ENCODE peak calls at places on chromosome 18, in six cellular contexts. A is left lung, D is GM13977, P is neural crest cell, O is cardiac fibroblast, T is RWPE1. E is an unnamed sample.

GRCh38 chr18:50928551-50928950 is 39.3 kb upstream of the ELAC1 start:
- DNase-seq in O (no peak), T (no peak), A (no peak), P (no peak), D (no peak), E (no peak)

GRCh38 chr18:31217038-31217437 is 54.4 kb upstream of the DSC1 start:
- DNase-seq in A (no peak), T (no peak), P (no peak), D (no peak), O (no peak), E (no peak)

GRCh38 chr18:61738488-61738887 is 154.3 kb downstream of the RNF152 start:
- DNase-seq in O (peak; percentile 49), A (no peak), T (no peak), P (no peak), D (no peak), E (no peak)

GRCh38 chr18:14978962-14979535 is 231.1 kb downstream of the ANKRD30B start:
- DNase-seq in D (no peak), P (no peak), O (no peak), T (no peak), A (no peak), E (no peak)

GRCh38 chr18:78993014-78993926 is 13.7 kb downstream of the SALL3 start:
- DNase-seq in P (no peak), T (no peak), D (no peak), A (no peak), O (no peak), E (no peak)

GRCh38 chr18:33578371-33579146 is 540 bp downstream of the ASXL3 start:
- DNase-seq in O (no peak), P (peak; percentile 25), T (no peak), A (no peak), D (peak; percentile 62), E (peak; percentile 64)

GRCh38 chr18:2884706-2885285 is 38.0 kb downstream of the EMILIN2 start:
- DNase-seq in D (no peak), T (no peak), O (no peak), A (no peak), P (no peak), E (no peak)

GRCh38 chr18:8969639-8970378 is 132.7 kb upstream of the NDUFV2 start:
- DNase-seq in D (no peak), A (no peak), P (no peak), O (no peak), T (no peak), E (no peak)

GRCh38 chr18:59328683-59329082 is 10.2 kb upstream of the CPLX4 start:
- DNase-seq in A (no peak), P (no peak), T (no peak), D (no peak), O (no peak), E (no peak)

GRCh38 chr18:46518438-46518837 is 138.6 kb downstream of the LOXHD1 start:
- DNase-seq in D (no peak), A (no peak), T (peak; percentile 7), P (no peak), O (no peak), E (no peak)

GRCh38 chr18:79690586-79691482 is 11.2 kb downstream of the CTDP1 start:
- DNase-seq in P (no peak), A (no peak), D (no peak), T (no peak), O (no peak), E (peak; percentile 27)

GRCh38 chr18:27787543-27787942 is 389.4 kb downstream of the CDH2 start:
- DNase-seq in A (no peak), O (no peak), P (no peak), D (no peak), T (no peak), E (no peak)

GRCh38 chr18:11866764-11867163 is 15.6 kb downstream of the CHMP1B start:
- DNase-seq in P (no peak), D (no peak), O (no peak), T (no peak), A (no peak), E (no peak)

GRCh38 chr18:75691483-75691882 is 264.0 kb upstream of the SMIM21 start:
- DNase-seq in A (no peak), O (no peak), D (no peak), P (no peak), T (no peak), E (no peak)
- TF ChIP-seq CTCF in A (no peak), O (no peak), D (no peak), P (peak; percentile 22), T (no peak), E (no peak)

GRCh38 chr18:77141401-77142118 is 9.0 kb upstream of the MBP start:
- DNase-seq in T (no peak), P (no peak), D (no peak), O (no peak), A (peak; percentile 32), E (no peak)
- TF ChIP-seq CTCF in T (no peak), P (peak; percentile 37), D (peak; percentile 21), O (peak; percentile 31), A (no peak), E (no peak)

GRCh38 chr18:54360406-54360805 is 2.7 kb downstream of the C18orf54 start:
- DNase-seq in T (no peak), D (no peak), P (no peak), A (no peak), O (peak; percentile 26), E (no peak)

GRCh38 chr18:54359233-54359632 is 1.5 kb downstream of the C18orf54 start:
- DNase-seq in T (no peak), D (no peak), A (no peak), O (peak; percentile 11), P (no peak), E (no peak)

GRCh38 chr18:54357082-54357659 is 487 bp downstream of the STARD6 start:
- DNase-seq in O (peak; percentile 2), A (no peak), D (peak; percentile 28), T (peak; percentile 5), P (no peak), E (no peak)

GRCh38 chr18:54358495-54358793 is 738 bp downstream of the C18orf54 start:
- DNase-seq in A (peak; percentile 33), P (no peak), D (no peak), T (no peak), O (peak; percentile 29), E (no peak)

DNA sequence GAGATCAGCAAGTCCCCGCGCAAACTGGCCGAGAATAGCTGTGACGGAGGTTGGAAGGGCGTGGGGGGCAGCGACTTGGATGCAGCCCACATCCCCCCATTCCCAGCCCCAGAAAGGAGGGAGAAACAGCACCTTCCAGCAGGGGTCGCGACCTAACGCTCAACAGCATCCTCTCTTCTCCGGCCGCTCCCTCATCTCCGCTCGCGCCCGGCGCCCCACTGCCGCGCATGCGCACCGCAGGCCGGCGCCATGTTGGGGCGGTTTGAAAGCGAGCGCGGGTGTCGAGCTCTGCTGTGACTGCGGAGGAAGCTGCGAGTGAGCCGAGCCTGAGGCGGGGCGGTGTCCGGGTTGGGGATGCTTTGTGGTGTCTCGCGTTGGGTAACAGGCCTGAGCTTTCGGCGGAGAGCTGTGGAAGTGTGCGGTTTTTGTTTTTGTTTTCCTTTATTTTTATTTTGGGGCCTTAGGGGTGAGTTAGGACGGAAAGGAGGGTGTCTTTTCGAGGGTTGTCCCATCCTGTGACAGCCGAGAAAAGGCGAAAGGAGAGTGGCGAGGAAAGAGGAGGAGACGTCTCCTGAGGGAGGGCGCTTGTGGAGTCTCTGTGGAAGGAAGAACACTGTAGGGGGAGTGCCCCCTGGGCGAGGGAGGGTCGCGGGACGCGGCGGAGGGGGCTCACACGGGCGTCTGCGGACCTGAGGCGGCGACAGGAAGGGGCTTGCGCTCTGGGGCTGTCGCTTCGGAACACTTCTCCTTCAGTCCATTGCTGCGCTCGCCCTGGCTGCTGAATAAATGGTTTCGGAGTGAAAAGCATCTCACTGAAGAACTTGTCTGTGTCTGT is at the start of the genes C18orf54 and STARD6:
- DNase-seq in A (peak; percentile 90), P (peak; percentile 84), O (peak; percentile 93), T (peak; percentile 86), D (peak; percentile 94), E (peak; percentile 94)
- TF ChIP-seq CTCF in A (no peak), P (peak; percentile 47), O (no peak), T (peak; percentile 56), D (peak; percentile 67), E (peak; percentile 37)

GRCh38 chr18:711693-712400 is 583 bp downstream of the ENOSF1 start:
- DNase-seq in T (peak; percentile 67), O (peak; percentile 96), P (peak; percentile 19), A (peak; percentile 86), D (peak; percentile 79), E (peak; percentile 80)
- TF ChIP-seq CTCF in T (no peak), O (no peak), P (no peak), A (no peak), D (peak; percentile 43), E (peak; percentile 25)

GRCh38 chr18:48938827-48939367 is 11.9 kb downstream of the SMAD7 start:
- DNase-seq in P (no peak), O (no peak), T (no peak), A (no peak), D (no peak), E (no peak)

GRCh38 chr18:48935433-48935774 is 15.4 kb downstream of the SMAD7 start:
- DNase-seq in D (no peak), P (no peak), O (no peak), T (no peak), A (no peak), E (no peak)

GRCh38 chr18:48940854-48941531 is 9.8 kb downstream of the SMAD7 start:
- DNase-seq in T (no peak), A (no peak), P (no peak), O (no peak), D (peak; percentile 73), E (peak; percentile 63)

GRCh38 chr18:48939368-48940097 is 11.2 kb downstream of the SMAD7 start:
- DNase-seq in P (no peak), A (no peak), D (no peak), O (peak; percentile 79), T (no peak), E (no peak)

GRCh38 chr18:48937869-48938750 is 12.7 kb downstream of the SMAD7 start:
- DNase-seq in O (no peak), A (no peak), D (no peak), P (no peak), T (no peak), E (no peak)
- TF ChIP-seq CTCF in O (no peak), A (no peak), D (no peak), P (no peak), T (no peak), E (no peak)

GRCh38 chr18:49652841-49653240 is 91.0 kb downstream of the LIPG start:
- DNase-seq in O (peak; percentile 36), T (no peak), A (no peak), P (no peak), D (no peak), E (no peak)
- TF ChIP-seq CTCF in O (no peak), T (no peak), A (no peak), P (no peak), D (no peak), E (no peak)